ENCODE peak calls at places on chromosomes 3 and 15, in ten cellular contexts. H is gastrocnemius medialis, A is A549, P is pancreas, B is left lung, G is right cardiac atrium, X is right lobe of liver, J is GM12878, S is Panc1, R is HCT116. Y is an unnamed sample.

GRCh38 chr3:138625707-138626365 is 17.3 kb downstream of the FAIM start:
- ATAC-seq in H (no peak), J (peak; percentile 65), A (peak; percentile 47), S (peak; percentile 52), P (no peak), B (no peak), X (no peak), R (no peak), G (no peak), Y (no peak)

GRCh38 chr3:187929115-187929828 is 184.0 kb upstream of the BCL6 start:
- ATAC-seq in X (no peak), R (no peak), J (no peak), H (no peak), G (peak; percentile 42), A (no peak), P (no peak), B (no peak), S (no peak), Y (no peak)

GRCh38 chr3:190728574-190729246 is 133.8 kb downstream of the GMNC start:
- ATAC-seq in S (no peak), H (no peak), A (peak; percentile 68), B (peak; percentile 90), R (no peak), X (peak; percentile 98), G (no peak), P (no peak), J (no peak), Y (no peak)

GRCh38 chr3:171804618-171805389 is 5.5 kb downstream of the PLD1 start:
- ATAC-seq in A (no peak), J (no peak), S (no peak), X (no peak), P (no peak), G (peak; percentile 46), H (no peak), R (no peak), B (no peak), Y (peak; percentile 15)

GRCh38 chr3:188396900-188397299 is 242.9 kb downstream of the LPP start:
- ATAC-seq in X (peak; percentile 63), G (no peak), R (no peak), H (peak; percentile 6), S (no peak), B (no peak), A (no peak), P (peak; percentile 80), J (no peak), Y (no peak)

GRCh38 chr3:156449712-156450574 is 105.0 kb downstream of the SSR3 start:
- ATAC-seq in B (peak; percentile 78), P (peak; percentile 78), S (peak; percentile 71), A (peak; percentile 72), X (peak; percentile 76), R (peak; percentile 91), J (peak; percentile 86), G (peak; percentile 60), H (no peak), Y (no peak)

GRCh38 chr3:161020264-161020663 is 84.9 kb downstream of the B3GALNT1 start:
- ATAC-seq in S (no peak), X (no peak), A (no peak), J (no peak), B (no peak), G (no peak), P (no peak), R (no peak), H (no peak), Y (no peak)

GRCh38 chr3:44339181-44339741 is 695 bp downstream of the TCAIM start:
- ATAC-seq in B (no peak), G (no peak), H (no peak), X (no peak), P (no peak), R (no peak), A (no peak), S (no peak), J (no peak), Y (no peak)

DNA sequence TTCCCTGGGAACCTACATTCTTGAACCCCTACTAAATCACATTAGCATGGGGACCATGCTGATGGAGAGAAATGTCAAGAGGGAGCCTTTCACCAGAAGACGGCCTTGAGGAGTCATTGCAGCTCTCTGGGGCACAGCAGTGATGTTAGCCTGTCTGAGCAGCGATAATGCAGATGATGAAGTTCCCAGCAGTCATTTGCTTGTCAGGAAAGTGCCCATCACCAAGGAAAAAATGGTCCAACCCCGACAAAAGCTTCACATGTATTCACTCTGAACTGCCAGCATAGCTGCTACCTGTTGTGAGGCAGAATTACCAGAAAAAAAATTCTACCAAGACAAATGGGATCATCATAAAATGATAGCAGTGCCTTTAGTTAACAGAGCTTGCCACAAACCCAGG is 238.4 kb upstream of the UMPS start:
- ATAC-seq in B (no peak), S (no peak), H (no peak), G (no peak), A (no peak), X (no peak), R (no peak), P (no peak), J (no peak), Y (no peak)
- H3K4me1 ChIP-seq in B (no peaks in the 10 kb centered on the region), S (no peaks in the 10 kb centered on the region), H (no peaks in the 10 kb centered on the region), G (no peaks in the 10 kb centered on the region), A (no peaks in the 10 kb centered on the region), X (no peaks in the 10 kb centered on the region), R (no peaks in the 10 kb centered on the region), P (no peaks in the 10 kb centered on the region), J (no peaks in the 10 kb centered on the region), Y (no peaks in the 10 kb centered on the region)

GRCh38 chr3:129197341-129197740 is 13.6 kb upstream of the CNBP start:
- ATAC-seq in B (no peak), G (no peak), P (no peak), A (no peak), J (no peak), R (no peak), X (peak; percentile 8), H (no peak), S (no peak), Y (no peak)

GRCh38 chr3:129195731-129196256 is 12.1 kb upstream of the CNBP start:
- ATAC-seq in J (no peak), X (peak; percentile 92), H (peak; percentile 95), G (peak; percentile 94), P (peak; percentile 55), R (peak; percentile 52), B (peak; percentile 92), S (peak; percentile 93), A (peak; percentile 98), Y (peak; percentile 95)

GRCh38 chr3:129199366-129199765 is 15.7 kb upstream of the CNBP start:
- ATAC-seq in R (no peak), A (no peak), X (peak; percentile 25), P (no peak), S (no peak), J (no peak), H (no peak), B (no peak), G (no peak), Y (no peak)

DNA sequence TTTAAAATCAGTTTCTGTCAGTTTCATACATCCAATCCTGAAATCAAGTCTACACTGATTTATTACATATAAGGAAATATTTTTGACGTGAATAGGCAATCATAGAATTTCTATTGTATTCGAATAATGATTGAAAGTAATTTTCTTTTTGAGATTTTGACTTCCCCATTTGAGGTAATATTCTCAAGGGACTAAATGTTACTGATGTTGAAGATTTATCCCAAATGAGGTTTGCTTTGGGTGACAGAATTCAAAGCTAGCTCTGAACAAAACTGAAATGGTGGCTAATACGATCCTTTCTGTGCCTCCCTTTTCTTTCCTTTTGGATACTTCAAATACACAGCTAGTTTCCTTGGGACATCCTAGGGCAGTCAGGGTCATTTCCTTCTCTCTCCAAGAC is 12.9 kb upstream of the CNBP start:
- ATAC-seq in A (no peak), X (no peak), P (no peak), S (no peak), J (no peak), B (no peak), G (no peak), H (no peak), R (no peak), Y (no peak)
- H3K27ac ChIP-seq in A (peak overlapping the region; percentile 77), X (peak overlapping the region; percentile 22), P (no peak overlapping the region), S (no peak overlapping the region), J (no peak overlapping the region), B (peak overlapping the region; percentile 77), G (peak overlapping the region; percentile 75), H (peak overlapping the region; percentile 90), R (no peak overlapping the region), Y (peak overlapping the region; percentile 79)

DNA sequence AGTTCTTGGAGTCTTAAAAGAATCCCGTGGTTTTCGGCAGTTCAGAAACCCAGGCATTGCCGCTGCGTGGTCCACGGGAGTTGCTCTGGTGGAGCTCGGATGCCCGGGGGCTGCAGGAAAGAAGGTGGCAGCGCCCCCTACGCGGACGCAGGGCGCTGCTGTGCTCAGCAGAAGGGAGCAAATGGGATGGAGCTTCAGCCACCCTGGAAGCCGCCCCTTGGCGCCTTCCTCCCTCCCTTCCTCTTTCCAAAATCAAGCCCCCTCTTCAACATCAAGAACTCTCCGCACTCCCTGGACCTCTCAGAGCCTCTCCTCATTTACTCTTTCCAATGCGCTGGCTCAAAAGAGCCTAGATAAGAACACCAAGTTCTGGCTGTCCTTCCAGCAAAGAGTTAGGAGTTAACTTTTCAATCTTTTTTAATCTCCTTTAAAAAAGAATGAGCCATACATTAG is 880 bp upstream of the CHRNA7 start:
- ATAC-seq in R (peak; percentile 48), H (peak; percentile 39), J (no peak), S (peak; percentile 56), G (peak; percentile 67), A (peak; percentile 76), B (peak; percentile 52), X (peak; percentile 46), P (peak; percentile 49), Y (peak; percentile 53)
- H3K4me3 ChIP-seq in R (peak overlapping the region; percentile 39), H (peak overlapping the region; percentile 61), J (no peak overlapping the region), S (peak overlapping the region; percentile 38), G (peak overlapping the region; percentile 65), A (peak overlapping the region; percentile 85), B (peak overlapping the region; percentile 35), X (no peak overlapping the region), P (peak overlapping the region; percentile 95), Y (peak overlapping the region; percentile 52)

GRCh38 chr15:90557651-90558084 is 27.9 kb downstream of the CRTC3 start:
- ATAC-seq in X (peak; percentile 74), B (peak; percentile 69), G (peak; percentile 90), S (peak; percentile 30), J (no peak), P (peak; percentile 91), R (no peak), A (no peak), H (peak; percentile 67), Y (peak; percentile 46)

GRCh38 chr15:90560229-90560771 is 30.6 kb downstream of the CRTC3 start:
- ATAC-seq in P (peak; percentile 48), G (peak; percentile 73), H (peak; percentile 53), J (no peak), A (peak; percentile 51), X (peak; percentile 38), R (no peak), S (no peak), B (peak; percentile 22), Y (peak; percentile 89)

GRCh38 chr15:90558182-90558581 is 28.5 kb downstream of the CRTC3 start:
- ATAC-seq in X (peak; percentile 77), A (peak; percentile 32), J (no peak), H (peak; percentile 40), G (peak; percentile 47), R (no peak), P (peak; percentile 35), B (peak; percentile 34), S (no peak), Y (peak; percentile 6)

GRCh38 chr15:90557147-90557546 is 27.4 kb downstream of the CRTC3 start:
- ATAC-seq in B (no peak), P (no peak), H (no peak), G (no peak), X (no peak), A (no peak), R (no peak), J (peak; percentile 36), S (no peak), Y (no peak)

DNA sequence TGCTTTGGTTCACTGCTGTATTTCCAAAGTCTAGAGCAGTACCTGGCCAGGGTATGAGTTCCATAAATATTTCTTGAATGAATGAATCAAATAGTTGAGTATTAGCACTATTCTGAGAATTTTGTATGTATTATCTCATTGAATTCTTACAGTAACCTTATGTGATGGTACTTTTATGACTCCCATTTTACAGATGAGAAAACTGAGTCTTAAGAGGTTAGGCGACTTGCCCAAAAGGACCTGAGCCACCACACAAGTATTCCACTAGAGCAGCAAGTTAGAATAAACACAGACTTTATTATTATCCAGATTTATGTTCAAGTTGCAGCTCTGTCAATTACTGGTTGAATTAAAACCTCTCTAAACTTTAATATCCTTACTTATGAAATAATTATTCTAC is 29.4 kb downstream of the CRTC3 start:
- ATAC-seq in J (no peak), X (no peak), R (no peak), H (no peak), G (no peak), S (no peak), P (no peak), B (no peak), A (no peak), Y (no peak)
- H3K4me1 ChIP-seq in J (peaks cover 34% of the 10 kb centered on the region), X (peaks cover 77% of the 10 kb centered on the region), R (no peaks in the 10 kb centered on the region), H (peaks cover 45% of the 10 kb centered on the region), G (peaks cover 25% of the 10 kb centered on the region), S (no peaks in the 10 kb centered on the region), P (peaks cover 35% of the 10 kb centered on the region), B (peaks cover 37% of the 10 kb centered on the region), A (peaks cover 43% of the 10 kb centered on the region), Y (peaks cover 91% of the 10 kb centered on the region)

Y was measured in gastroesophageal sphincter.